ENCODE peak calls at places on chromosome X, in seven cellular contexts. H, V, T, Q, A, S and K are unnamed samples.

GRCh38 chrX:154142950-154143745 is 895 bp upstream of the OPN1LW start:
- DNase-seq in Q (no peak), A (no peak), T (no peak), H (no peak), S (no peak), V (no peak), K (no peak)

GRCh38 chrX:49071877-49072711 is 1.7 kb downstream of the PRAF2 start:
- DNase-seq in A (peak; percentile 57), S (peak; percentile 4), Q (no peak), V (no peak), T (peak; percentile 65), H (peak; percentile 79), K (peak; percentile 37)

GRCh38 chrX:38854305-38854704 is 53.0 kb downstream of the MID1IP1 start:
- DNase-seq in Q (no peak), H (no peak), A (no peak), V (no peak), S (no peak), T (no peak), K (no peak)

GRCh38 chrX:7131621-7132020 is 15.9 kb upstream of the STS start:
- DNase-seq in T (no peak), Q (no peak), H (no peak), S (no peak), V (no peak), A (no peak), K (no peak)

GRCh38 chrX:101430457-101431078 is 22.5 kb downstream of the HNRNPH2 start:
- DNase-seq in H (peak; percentile 63), V (no peak), Q (no peak), S (peak; percentile 7), A (no peak), T (no peak), K (no peak)

GRCh38 chrX:139112432-139112831 is 400.9 kb upstream of the FGF13 start:
- DNase-seq in A (no peak), H (peak; percentile 76), V (no peak), S (no peak), Q (no peak), T (no peak), K (no peak)

GRCh38 chrX:47900833-47901232 is 64.1 kb downstream of the ZNF81 start:
- DNase-seq in V (no peak), Q (no peak), H (no peak), A (no peak), S (peak; percentile 2), T (no peak), K (no peak)

GRCh38 chrX:136689441-136689840 is 41.5 kb downstream of the CD40LG start:
- DNase-seq in A (no peak), Q (no peak), T (no peak), S (no peak), V (peak; percentile 43), H (peak; percentile 66), K (no peak)

GRCh38 chrX:139823806-139824205 is 109.0 kb downstream of the ATP11C start:
- DNase-seq in V (no peak), T (no peak), A (no peak), H (peak; percentile 41), S (no peak), Q (no peak), K (no peak)

GRCh38 chrX:129360175-129360574 is 163.1 kb downstream of the SMARCA1 start:
- DNase-seq in A (peak; percentile 3), Q (peak; percentile 26), H (peak; percentile 34), T (no peak), S (peak; percentile 13), V (peak; percentile 50), K (no peak)

GRCh38 chrX:131289527-131289926 is 421 bp upstream of the IGSF1 start:
- DNase-seq in T (no peak), H (no peak), Q (no peak), V (no peak), A (no peak), S (no peak), K (no peak)

GRCh38 chrX:109684136-109684535 is 48.9 kb downstream of the ACSL4 start:
- DNase-seq in A (no peak), V (no peak), S (no peak), Q (no peak), H (peak; percentile 52), T (no peak), K (no peak)

GRCh38 chrX:139429913-139430312 is 100.6 kb upstream of the F9 start:
- DNase-seq in S (no peak), Q (no peak), A (no peak), T (no peak), V (no peak), H (peak; percentile 26), K (no peak)

GRCh38 chrX:140712413-140713173 is 3.0 kb downstream of the LINC00632 start:
- DNase-seq in Q (no peak), A (no peak), S (no peak), V (no peak), T (peak; percentile 52), H (peak; percentile 65), K (no peak)

GRCh38 chrX:66030505-66031317 is 9.2 kb downstream of the VSIG4 start:
- DNase-seq in V (no peak), A (no peak), S (peak; percentile 11), T (no peak), H (no peak), Q (no peak), K (no peak)

GRCh38 chrX:11786862-11787261 is 28.8 kb downstream of the MSL3 start:
- DNase-seq in Q (no peak), T (no peak), A (no peak), V (no peak), S (no peak), H (no peak), K (no peak)

GRCh38 chrX:112761239-112762207 is 79.1 kb downstream of the AMOT start:
- DNase-seq in S (peak; percentile 27), T (no peak), V (no peak), H (no peak), A (no peak), Q (no peak), K (no peak)

GRCh38 chrX:112760697-112761096 is 79.9 kb downstream of the AMOT start:
- DNase-seq in S (peak; percentile 7), A (no peak), H (peak; percentile 44), T (no peak), Q (no peak), V (no peak), K (no peak)

DNA sequence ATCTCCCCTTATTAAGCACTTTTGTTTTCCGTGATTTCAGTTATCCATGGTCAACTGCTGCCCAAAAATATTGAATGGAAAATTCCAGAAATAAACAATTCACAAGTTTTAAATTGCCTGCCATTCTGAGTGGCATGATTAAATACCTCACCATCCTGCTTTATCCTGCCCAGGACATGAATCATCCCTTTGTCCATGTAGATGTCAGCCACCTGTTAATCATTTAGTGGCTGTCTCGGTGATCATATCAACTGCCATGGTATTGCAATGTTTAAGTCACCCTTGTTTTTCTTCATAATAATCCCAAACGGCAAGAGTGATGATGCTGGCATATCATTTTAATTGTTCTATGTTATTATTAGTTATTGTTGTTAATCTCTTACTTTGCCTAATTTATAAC is 79.8 kb upstream of the LHFPL1 start:
- DNase-seq in V (no peak), S (no peak), Q (no peak), A (no peak), T (no peak), H (no peak), K (no peak)
- TF ChIP-seq CTCF in V (no peak), S (no peak), Q (no peak), A (no peak), T (no peak), H (no peak), K (no peak)

DNA sequence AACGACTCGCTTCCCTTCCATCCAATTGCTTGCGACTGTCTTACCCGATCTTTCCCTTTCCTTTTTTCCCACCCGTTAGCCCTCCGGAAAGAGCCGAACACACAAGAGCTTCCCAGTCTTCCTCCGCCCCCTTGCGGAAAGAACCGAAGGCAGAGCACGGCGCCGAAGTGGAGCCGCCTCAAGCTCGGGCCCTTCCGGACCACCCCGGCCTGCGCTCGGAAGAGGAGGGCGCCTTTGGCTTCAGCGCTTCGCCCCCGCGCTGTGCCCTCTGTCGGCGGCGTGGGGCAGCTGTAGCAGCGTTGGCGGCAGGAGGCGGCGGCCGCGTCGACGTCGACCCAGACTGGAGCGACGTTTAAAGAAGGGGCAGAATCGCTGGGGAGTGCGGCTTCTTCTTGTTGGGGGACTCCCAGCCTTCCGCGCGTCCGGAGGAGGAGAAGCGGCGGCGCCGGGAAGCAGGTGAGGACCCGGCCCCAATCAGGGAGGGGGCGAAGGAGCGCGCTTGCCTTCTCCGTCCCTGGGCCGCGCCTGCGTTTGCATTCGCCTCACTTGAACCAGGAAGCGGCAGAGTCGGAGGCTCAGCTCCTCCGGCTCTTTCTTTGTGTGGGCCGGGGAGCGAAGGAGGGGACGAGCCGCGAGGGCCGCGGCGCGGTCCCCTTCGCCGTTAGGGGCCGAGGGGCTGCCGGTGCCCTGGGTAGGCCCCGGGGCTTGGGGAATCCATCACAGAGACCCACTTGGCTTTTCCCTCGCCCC is at the start of gene ZBTB33:
- DNase-seq in V (peak; percentile 92), S (peak; percentile 86), H (peak; percentile 93), Q (peak; percentile 86), T (peak; percentile 82), A (peak; percentile 91), K (peak; percentile 80)
- TF ChIP-seq CTCF in V (peak; percentile 77), S (peak; percentile 50), H (peak; percentile 34), Q (peak; percentile 75), T (peak; percentile 85), A (peak; percentile 51), K (peak; percentile 54)

DNA sequence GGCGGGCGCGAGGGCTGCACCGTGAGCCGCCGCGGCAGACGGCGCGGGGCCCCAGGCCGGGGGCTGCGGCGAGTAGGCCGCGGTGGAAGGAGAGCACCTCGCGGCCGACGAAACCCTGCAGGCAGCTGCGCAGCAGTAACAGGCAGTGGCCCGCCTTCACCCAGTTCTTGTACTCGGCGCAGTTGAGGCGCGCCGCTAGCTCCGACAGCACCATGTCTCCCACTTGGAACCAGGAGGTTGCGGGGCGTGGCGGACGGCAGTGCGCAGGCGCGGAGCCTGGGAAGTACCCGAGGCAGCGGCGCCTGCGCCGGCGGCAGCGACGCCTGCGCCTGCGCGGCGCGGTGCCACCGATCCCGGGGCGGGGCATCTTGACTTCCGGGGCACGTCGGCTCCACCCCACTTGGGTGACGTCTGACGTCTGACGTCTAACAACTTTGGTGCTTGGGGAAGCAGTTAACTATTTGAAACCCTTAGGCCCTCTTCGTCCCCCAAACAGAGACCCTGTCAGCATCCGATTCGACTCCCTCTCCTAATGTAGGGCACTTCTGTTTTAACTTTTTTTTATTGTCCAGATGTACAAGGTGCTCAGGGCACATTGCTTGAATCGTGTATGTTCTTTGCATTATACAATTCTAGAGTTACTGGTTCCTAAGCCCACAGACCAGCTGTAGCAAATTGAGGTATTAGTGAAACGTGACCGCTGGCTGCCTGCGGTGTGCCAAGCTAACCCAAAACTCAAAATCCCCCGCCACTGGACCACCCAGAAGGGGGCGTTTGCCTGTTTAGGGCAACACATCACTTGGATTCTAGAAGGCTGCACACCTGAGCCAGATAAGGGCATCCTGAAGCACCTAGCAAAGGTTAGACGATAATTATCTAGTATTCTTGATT is at the start of gene CXorf38:
- DNase-seq in A (peak; percentile 82), Q (peak; percentile 84), S (peak; percentile 91), V (peak; percentile 91), H (peak; percentile 81), T (peak; percentile 84), K (peak; percentile 74)
- TF ChIP-seq CTCF in A (no peak), Q (no peak), S (no peak), V (peak; percentile 13), H (no peak), T (no peak), K (peak; percentile 14)

DNA sequence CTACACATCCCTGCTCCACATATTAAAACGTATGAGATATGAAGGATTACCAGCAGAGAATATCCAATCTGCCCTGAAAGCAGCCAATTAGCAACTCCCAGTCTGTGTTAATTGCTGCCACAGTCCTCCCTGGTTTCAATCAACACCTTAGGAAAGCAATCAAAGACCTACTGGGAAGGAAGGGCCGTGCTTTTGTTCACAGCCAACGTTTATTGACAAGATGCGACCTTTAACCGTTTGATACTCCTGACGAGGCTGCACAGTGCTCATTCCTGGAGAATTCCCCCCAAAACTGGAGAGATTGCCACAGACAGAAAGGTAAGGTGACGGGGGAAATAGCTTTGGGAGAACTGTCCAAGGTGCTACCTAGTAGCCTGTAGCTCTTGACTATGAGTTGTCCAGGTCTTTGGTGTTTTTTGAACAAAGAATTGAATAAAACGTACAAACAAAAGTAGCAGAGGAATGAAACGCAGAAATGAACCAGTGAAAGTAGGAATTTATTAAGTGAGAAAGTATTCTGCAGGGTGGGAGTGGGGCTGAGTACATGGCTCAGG is 596.5 kb downstream of the NLGN4X start:
- DNase-seq in A (no peak), S (no peak), V (no peak), H (no peak), Q (no peak), T (no peak), K (no peak)
- TF ChIP-seq CTCF in A (no peak), S (no peak), V (no peak), H (no peak), Q (no peak), T (no peak), K (no peak)